ENCODE peak calls at places on chromosomes 13 and 19, in four cellular contexts. O is K562, W is HepG2, F is H1. A is an unnamed sample.

GRCh38 chr19:47663911-47664771 is 49.1 kb upstream of the EHD2 start:
- DNase-seq in O (peak; percentile 71), W (peak; percentile 59), F (no peak), A (peak; percentile 44)

GRCh38 chr13:51201886-51202285 is 20.3 kb upstream of the FAM124A start:
- DNase-seq in O (no peak), W (no peak), F (no peak), A (no peak)

GRCh38 chr19:50974702-50975555 is 5.5 kb upstream of the KLK6 start:
- DNase-seq in O (no peak), W (no peak), F (no peak), A (no peak)

GRCh38 chr19:14412436-14413071 is 6.6 kb downstream of the DDX39A start:
- DNase-seq in O (no peak), W (no peak), F (no peak), A (no peak)

GRCh38 chr13:113144255-113144629 is 14.2 kb upstream of the PROZ start:
- DNase-seq in O (no peak), W (no peak), F (peak; percentile 32), A (no peak)

GRCh38 chr19:5624154-5624663 is 1.3 kb downstream of the SAFB start:
- DNase-seq in O (peak; percentile 38), W (no peak), F (peak; percentile 45), A (no peak)

GRCh38 chr13:107099661-107100060 is 531.7 kb upstream of the ARGLU1 start:
- DNase-seq in O (no peak), W (no peak), F (no peak), A (no peak)

GRCh38 chr13:56837161-56837560 is 303.6 kb upstream of the PRR20A start:
- DNase-seq in O (no peak), W (no peak), F (no peak), A (no peak)

GRCh38 chr13:24680258-24680920 is at the start of gene ATP12A:
- DNase-seq in O (no peak), W (no peak), F (peak; percentile 90), A (no peak)

GRCh38 chr19:58182577-58182988 is 278 bp upstream of the ZNF274 start:
- DNase-seq in O (no peak), W (no peak), F (no peak), A (no peak)

GRCh38 chr13:114199961-114200672 is 21.1 kb downstream of the CFAP97D2 start:
- DNase-seq in O (no peak), W (no peak), F (no peak), A (no peak)

GRCh38 chr19:6516659-6517291 is 14.1 kb upstream of the TNFSF9 start:
- DNase-seq in O (peak; percentile 94), W (peak; percentile 60), F (peak; percentile 98), A (peak; percentile 83)

GRCh38 chr13:110108348-110109139 is 198.4 kb downstream of the COL4A1 start:
- DNase-seq in O (peak; percentile 11), W (peak; percentile 51), F (no peak), A (peak; percentile 77)

GRCh38 chr19:34998777-34999497 is 1.2 kb upstream of the GRAMD1A start:
- DNase-seq in O (no peak), W (peak; percentile 23), F (peak; percentile 62), A (peak; percentile 91)

GRCh38 chr19:30334841-30335240 is 37.3 kb upstream of the ZNF536 start:
- DNase-seq in O (no peak), W (no peak), F (no peak), A (no peak)

GRCh38 chr13:113588394-113589111 is 4.0 kb downstream of the TFDP1 start:
- DNase-seq in O (no peak), W (no peak), F (peak; percentile 30), A (no peak)

GRCh38 chr13:76812206-76812882 is 73.9 kb downstream of the KCTD12 start:
- DNase-seq in O (no peak), W (no peak), F (no peak), A (no peak)

GRCh38 chr19:35248310-35249145 is at the start of gene LSR:
- DNase-seq in O (peak; percentile 96), W (peak; percentile 89), F (peak; percentile 93), A (peak; percentile 69)

GRCh38 chr19:35741216-35741541 is 1.1 kb downstream of the IGFLR1 start:
- DNase-seq in O (no peak), W (no peak), F (no peak), A (no peak)

GRCh38 chr13:51260154-51260553 is 38.0 kb downstream of the FAM124A start:
- DNase-seq in O (no peak), W (no peak), F (peak; percentile 35), A (no peak)

GRCh38 chr13:34627905-34628682 is 314.0 kb upstream of the NBEA start:
- DNase-seq in O (no peak), W (no peak), F (no peak), A (peak; percentile 78)

GRCh38 chr13:38641164-38641948 is 45.5 kb upstream of the FREM2 start:
- DNase-seq in O (no peak), W (no peak), F (no peak), A (no peak)

GRCh38 chr19:7471696-7472620 is 16.9 kb downstream of the PEX11G start:
- DNase-seq in O (no peak), W (no peak), F (no peak), A (no peak)

GRCh38 chr19:41166888-41167804 is 25.9 kb upstream of the CYP2S1 start:
- DNase-seq in O (no peak), W (peak; percentile 81), F (no peak), A (no peak)

GRCh38 chr13:99320693-99321481 is 13.7 kb upstream of the GPR183 start:
- DNase-seq in O (peak; percentile 38), W (no peak), F (no peak), A (no peak)

GRCh38 chr19:41869374-41869955 is 7.6 kb upstream of the CD79A start:
- DNase-seq in O (no peak), W (no peak), F (no peak), A (no peak)

GRCh38 chr13:54449922-54450321 is 1421.3 kb downstream of the OLFM4 start:
- DNase-seq in O (no peak), W (no peak), F (no peak), A (no peak)

GRCh38 chr13:40445557-40445990 is 220.9 kb downstream of the FOXO1 start:
- DNase-seq in O (no peak), W (no peak), F (no peak), A (no peak)

GRCh38 chr19:2041436-2041685 is 9.7 kb downstream of the MKNK2 start:
- DNase-seq in O (no peak), W (no peak), F (no peak), A (no peak)

GRCh38 chr19:2041686-2042484 is 9.2 kb downstream of the MKNK2 start:
- DNase-seq in O (peak; percentile 97), W (no peak), F (peak; percentile 97), A (peak; percentile 87)

GRCh38 chr19:2039959-2040646 is 10.9 kb downstream of the MKNK2 start:
- DNase-seq in O (no peak), W (no peak), F (no peak), A (no peak)

GRCh38 chr19:2039082-2039958 is 11.7 kb downstream of the MKNK2 start:
- DNase-seq in O (no peak), W (no peak), F (peak; percentile 43), A (no peak)

DNA sequence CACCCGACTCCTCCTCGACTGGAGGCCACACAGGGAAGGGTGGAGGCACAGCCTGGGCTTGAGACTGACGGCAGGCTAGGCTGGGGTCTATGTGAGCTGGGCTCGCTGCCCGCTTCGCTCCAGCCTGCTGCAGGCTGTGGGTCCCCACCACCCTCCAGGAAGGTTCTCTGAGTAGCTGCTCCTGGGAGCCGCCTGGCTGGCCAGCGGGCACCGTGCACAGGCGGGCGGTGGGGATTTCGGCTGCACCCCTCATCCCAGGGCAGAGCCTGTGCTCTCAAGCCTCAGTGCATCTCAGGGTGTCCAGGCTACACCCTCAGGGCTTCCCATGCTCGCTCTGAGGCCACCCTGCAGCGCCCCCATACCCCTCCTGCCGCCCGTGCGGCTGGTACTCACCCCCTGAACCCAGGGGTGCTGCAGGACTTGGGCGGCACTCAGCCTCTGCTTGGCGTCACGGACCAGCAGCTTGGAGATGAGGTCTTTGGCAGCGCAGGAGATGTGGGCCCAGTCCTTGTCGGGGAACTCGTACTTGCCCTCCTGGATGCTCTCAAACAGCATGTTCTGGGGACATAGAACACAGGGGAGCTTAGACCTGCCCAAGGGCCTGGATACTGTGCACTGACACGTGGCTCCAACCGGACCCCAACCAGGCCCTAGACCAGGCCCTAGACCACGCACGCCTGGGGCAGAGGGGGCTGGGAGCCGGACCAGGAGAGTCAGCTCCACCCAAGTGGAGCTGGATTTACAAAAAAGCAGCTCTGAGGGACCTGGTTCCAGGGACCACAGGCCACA is 10.2 kb downstream of the MKNK2 start:
- DNase-seq in O (no peak), W (no peak), F (no peak), A (no peak)
- TF ChIP-seq JUN in O (no peak), W (no peak), F (no peak), A (no peak)

DNA sequence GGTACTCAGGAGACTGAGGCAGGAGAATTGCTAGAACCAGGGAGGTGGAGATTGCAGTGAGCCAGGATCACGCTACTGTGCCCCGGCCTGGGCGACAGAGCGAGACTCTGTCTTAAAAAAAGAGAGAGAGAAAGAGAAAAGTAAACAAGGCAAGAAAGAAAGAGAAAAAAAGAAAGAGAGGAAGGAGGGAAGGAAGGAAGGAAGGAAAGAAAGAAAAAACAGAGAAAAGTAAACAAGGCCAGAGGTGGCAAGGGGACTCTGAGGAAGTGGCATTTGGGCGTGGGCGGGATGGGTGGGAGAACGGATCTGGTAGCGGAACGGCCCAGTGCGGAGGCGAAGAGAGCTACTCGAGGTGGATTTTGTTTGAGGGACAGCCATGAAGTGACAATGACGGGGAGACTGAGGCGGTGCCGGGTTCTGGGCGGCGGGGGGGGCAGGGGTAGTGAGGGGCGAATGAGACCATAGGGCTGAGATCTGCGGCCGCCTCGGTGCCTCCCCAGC is 7.4 kb upstream of the ARRDC2 start:
- DNase-seq in O (no peak), W (no peak), F (no peak), A (no peak)
- H3K4me1 ChIP-seq in O (peaks cover 31% of the 10 kb centered on the region), W (peaks cover 29% of the 10 kb centered on the region), F (no peaks in the 10 kb centered on the region), A (peaks cover 29% of the 10 kb centered on the region)

DNA sequence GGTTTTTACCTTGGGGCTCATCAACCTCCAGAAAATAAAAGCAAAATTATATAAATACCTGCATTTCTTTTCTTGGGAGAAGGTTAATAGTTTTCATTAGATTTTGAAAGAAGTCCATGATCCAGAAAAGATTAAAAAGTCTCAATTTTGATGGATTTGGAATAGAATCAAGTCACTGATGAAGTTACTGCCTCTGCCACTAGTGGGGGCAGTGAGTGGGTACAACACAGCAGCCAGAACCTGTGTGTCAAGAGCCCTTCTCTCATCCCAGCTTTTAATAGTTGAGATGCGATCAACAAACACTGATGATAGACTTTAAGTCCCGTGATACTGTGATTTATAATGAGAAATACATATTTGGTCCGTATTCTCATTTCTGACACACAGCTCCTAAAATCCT is 686.7 kb downstream of the DIAPH3 start:
- DNase-seq in O (peak; percentile 32), W (peak; percentile 2), F (no peak), A (peak; percentile 6)
- TF ChIP-seq CHD2 in O (no peak), W (no peak), F (no peak), A (no peak)

GRCh38 chr13:90483906-90484305 is 863.6 kb upstream of the MIR17HG start:
- DNase-seq in O (no peak), W (no peak), F (no peak), A (no peak)

DNA sequence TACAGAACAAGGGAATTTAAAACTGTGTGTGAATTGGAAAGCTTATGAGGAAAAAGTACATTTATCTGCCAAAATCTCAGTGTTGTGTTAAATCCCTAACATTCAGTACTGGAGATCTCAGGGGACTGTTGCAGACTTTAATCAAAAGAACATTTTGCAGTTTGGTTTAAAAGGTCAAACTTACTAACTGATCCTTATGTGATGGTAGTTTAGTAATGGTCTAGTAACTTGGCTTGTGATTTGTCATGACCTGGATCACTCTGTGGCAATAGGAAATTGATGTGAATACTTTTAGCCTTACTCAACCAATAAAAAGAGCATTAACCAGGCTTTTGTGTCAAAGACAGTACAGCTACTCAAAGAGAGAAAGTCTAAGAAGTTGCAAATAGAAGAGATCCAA is 862.0 kb upstream of the MIR17HG start:
- DNase-seq in O (no peak), W (no peak), F (no peak), A (no peak)
- TF ChIP-seq JUN in O (no peak), W (no peak), F (no peak), A (no peak)